ENCODE peak calls at places on chromosomes 16 and 17, in seven cellular contexts. One of them, this sample, is unnamed.

GRCh38 chr17:39118674-39119419 is 32.6 kb downstream of the PLXDC1 start:
- DNase-seq in adrenal gland: no peak
- DNase-seq in astrocyte of the spinal cord: no peak
- DNase-seq in gastrocnemius medialis: no peak
- DNase-seq in mucosa of gallbladder: no peak
- DNase-seq in H54: no peak
- DNase-seq in GM13977: peak
- DNase-seq in this sample: no peak

GRCh38 chr17:41547378-41547841 is 19.3 kb upstream of the KRT19 start:
- DNase-seq in gastrocnemius medialis: no peak
- DNase-seq in H54: no peak
- DNase-seq in mucosa of gallbladder: no peak
- DNase-seq in astrocyte of the spinal cord: no peak
- DNase-seq in GM13977: no peak
- DNase-seq in adrenal gland: no peak
- DNase-seq in this sample: no peak

GRCh38 chr16:11405331-11406176 is 60.3 kb downstream of the RMI2 start:
- DNase-seq in astrocyte of the spinal cord: no peak
- DNase-seq in H54: peak
- DNase-seq in GM13977: peak
- DNase-seq in gastrocnemius medialis: no peak
- DNase-seq in adrenal gland: peak
- DNase-seq in mucosa of gallbladder: no peak
- DNase-seq in this sample: no peak

GRCh38 chr17:17146791-17147406 is 59.2 kb downstream of the PLD6 start:
- DNase-seq in adrenal gland: no peak
- DNase-seq in GM13977: no peak
- DNase-seq in H54: no peak
- DNase-seq in astrocyte of the spinal cord: no peak
- DNase-seq in gastrocnemius medialis: peak
- DNase-seq in mucosa of gallbladder: no peak
- DNase-seq in this sample: no peak

GRCh38 chr17:28763804-28764266 is 20.0 kb downstream of the TRAF4 start:
- DNase-seq in GM13977: peak
- DNase-seq in gastrocnemius medialis: peak
- DNase-seq in mucosa of gallbladder: peak
- DNase-seq in astrocyte of the spinal cord: peak
- DNase-seq in H54: peak
- DNase-seq in adrenal gland: peak
- DNase-seq in this sample: peak

GRCh38 chr17:66698270-66698669 is 136.6 kb upstream of the CACNG5 start:
- DNase-seq in adrenal gland: no peak
- DNase-seq in astrocyte of the spinal cord: no peak
- DNase-seq in gastrocnemius medialis: no peak
- DNase-seq in GM13977: no peak
- DNase-seq in H54: no peak
- DNase-seq in mucosa of gallbladder: no peak
- DNase-seq in this sample: no peak

GRCh38 chr17:61223725-61224124 is 175.9 kb upstream of the TBX2 start:
- DNase-seq in astrocyte of the spinal cord: no peak
- DNase-seq in gastrocnemius medialis: no peak
- DNase-seq in H54: no peak
- DNase-seq in mucosa of gallbladder: no peak
- DNase-seq in adrenal gland: no peak
- DNase-seq in GM13977: no peak
- DNase-seq in this sample: no peak

GRCh38 chr16:80299416-80299815 is 241.4 kb upstream of the DYNLRB2 start:
- DNase-seq in mucosa of gallbladder: peak
- DNase-seq in GM13977: no peak
- DNase-seq in gastrocnemius medialis: no peak
- DNase-seq in astrocyte of the spinal cord: no peak
- DNase-seq in adrenal gland: no peak
- DNase-seq in H54: no peak
- DNase-seq in this sample: no peak

GRCh38 chr17:882827-883585 is 96.6 kb downstream of the NXN start:
- DNase-seq in H54: no peak
- DNase-seq in adrenal gland: peak
- DNase-seq in GM13977: no peak
- DNase-seq in mucosa of gallbladder: peak
- DNase-seq in gastrocnemius medialis: peak
- DNase-seq in astrocyte of the spinal cord: peak
- DNase-seq in this sample: peak

GRCh38 chr17:75785770-75786538 is 1.3 kb downstream of the UNK start:
- DNase-seq in adrenal gland: peak
- DNase-seq in astrocyte of the spinal cord: peak
- DNase-seq in GM13977: no peak
- DNase-seq in gastrocnemius medialis: no peak
- DNase-seq in mucosa of gallbladder: no peak
- DNase-seq in H54: no peak
- DNase-seq in this sample: no peak

GRCh38 chr17:6643460-6644125 is 2.7 kb downstream of the TXNDC17 start:
- DNase-seq in H54: no peak
- DNase-seq in astrocyte of the spinal cord: peak
- DNase-seq in mucosa of gallbladder: no peak
- DNase-seq in gastrocnemius medialis: no peak
- DNase-seq in GM13977: no peak
- DNase-seq in adrenal gland: no peak
- DNase-seq in this sample: no peak